ENCODE peak calls at places on chromosome 1, in seven cellular contexts. Q is stomach, K is neural progenitor cell, L is HepG2, R is bronchial epithelial cell, G is pancreas, T is ovary. S is an unnamed sample.

GRCh38 chr1:25703671-25704637 is 87.4 kb downstream of the MAN1C1 start:
- DNase-seq in T (peak; percentile 25), K (no peak), G (no peak), R (no peak), L (no peak), Q (no peak), S (peak; percentile 10)

GRCh38 chr1:10074855-10075418 is 42.2 kb downstream of the UBE4B start:
- DNase-seq in T (no peak), R (peak; percentile 46), K (no peak), Q (no peak), L (no peak), G (no peak), S (no peak)

GRCh38 chr1:84619383-84620093 is 45.3 kb upstream of the CTBS start:
- DNase-seq in Q (no peak), R (peak; percentile 95), G (peak; percentile 12), T (no peak), L (peak; percentile 9), K (no peak), S (no peak)

GRCh38 chr1:32221980-32222751 is at the start of the genes EIF3I and TMEM234:
- DNase-seq in G (peak; percentile 90), Q (peak; percentile 93), K (peak; percentile 97), T (peak; percentile 90), R (peak; percentile 85), L (peak; percentile 88), S (peak; percentile 96)

GRCh38 chr1:226569879-226570547 is 21.4 kb downstream of the STUM start:
- DNase-seq in K (peak; percentile 74), R (no peak), Q (no peak), G (no peak), T (no peak), L (peak; percentile 16), S (peak; percentile 93)

GRCh38 chr1:200749090-200749489 is 10.4 kb downstream of the CAMSAP2 start:
- DNase-seq in R (no peak), G (no peak), Q (no peak), T (no peak), L (no peak), K (no peak), S (no peak)

GRCh38 chr1:232954594-232955365 is 4.4 kb downstream of the NTPCR start:
- DNase-seq in R (no peak), L (no peak), Q (no peak), K (no peak), T (no peak), G (no peak), S (no peak)

GRCh38 chr1:65265296-65266271 is 43.8 kb upstream of the DNAJC6 start:
- DNase-seq in T (peak; percentile 36), L (peak; percentile 57), K (peak; percentile 89), R (peak; percentile 20), G (peak; percentile 19), Q (peak; percentile 53), S (peak; percentile 83)

GRCh38 chr1:11918779-11919519 is 7.3 kb downstream of the KIAA2013 start:
- DNase-seq in Q (no peak), G (no peak), T (no peak), K (no peak), L (no peak), R (peak; percentile 47), S (no peak)

GRCh38 chr1:165824269-165824643 is 3.2 kb upstream of the UCK2 start:
- DNase-seq in K (no peak), T (no peak), G (no peak), Q (no peak), R (no peak), L (no peak), S (no peak)

GRCh38 chr1:93324486-93325464 is 20.9 kb upstream of the DR1 start:
- DNase-seq in T (no peak), R (peak; percentile 95), Q (no peak), K (no peak), G (no peak), L (no peak), S (no peak)

GRCh38 chr1:96259399-96259798 is 462.2 kb upstream of the PTBP2 start:
- DNase-seq in L (no peak), R (no peak), Q (no peak), K (peak; percentile 94), T (no peak), G (no peak), S (peak; percentile 23)

GRCh38 chr1:64531057-64531456 is 61.1 kb downstream of the CACHD1 start:
- DNase-seq in G (no peak), Q (no peak), L (no peak), R (no peak), T (no peak), K (no peak), S (no peak)

GRCh38 chr1:10677508-10678364 is 118.7 kb downstream of the CASZ1 start:
- DNase-seq in Q (peak; percentile 90), R (no peak), T (no peak), K (peak; percentile 74), G (no peak), L (peak; percentile 66), S (peak; percentile 69)

GRCh38 chr1:2554621-2555387 is 1.4 kb upstream of the TNFRSF14 start:
- DNase-seq in Q (no peak), T (peak; percentile 57), R (no peak), K (peak; percentile 64), G (no peak), L (no peak), S (peak; percentile 86)

GRCh38 chr1:119899321-119899720 is 3.0 kb upstream of the ADAM30 start:
- DNase-seq in K (no peak), T (no peak), L (no peak), G (no peak), Q (no peak), R (no peak), S (no peak)

GRCh38 chr1:29579821-29580425 is 343.6 kb downstream of the PTPRU start:
- DNase-seq in K (no peak), L (peak; percentile 4), T (no peak), R (peak; percentile 83), G (no peak), Q (no peak), S (no peak)

DNA sequence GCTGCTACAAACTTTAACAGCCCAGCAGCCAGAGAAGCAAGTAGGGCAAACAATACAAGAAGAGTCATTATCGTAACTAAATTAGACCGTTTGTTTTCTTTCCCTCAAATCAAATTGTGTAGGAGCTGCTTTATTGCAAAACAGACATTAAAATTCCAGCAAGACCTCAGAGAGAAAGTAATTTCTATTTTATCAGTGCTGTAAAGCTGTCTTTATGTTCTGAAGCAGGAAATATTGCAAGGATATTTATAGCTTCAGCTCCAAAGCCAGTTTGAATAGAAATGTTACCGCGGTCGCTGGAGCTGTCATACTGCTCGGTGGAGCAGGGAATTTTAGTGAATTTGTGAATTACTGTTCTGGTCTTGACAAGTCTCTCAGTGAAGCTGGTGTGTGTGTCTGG is 503.8 kb upstream of the PLXNA2 start:
- DNase-seq in T (no peak), R (no peak), K (no peak), Q (no peak), L (no peak), G (no peak), S (no peak)
- H3K4me3 ChIP-seq in T (no peak overlapping the region), R (no peak overlapping the region), K (no peak overlapping the region), Q (no peak overlapping the region), L (no peak overlapping the region), G (no peak overlapping the region), S (no peak overlapping the region)

GRCh38 chr1:192797845-192798244 is 11.0 kb upstream of the RGS2 start:
- DNase-seq in L (no peak), G (no peak), T (no peak), K (no peak), Q (no peak), R (no peak), S (no peak)

GRCh38 chr1:192803501-192803900 is 5.3 kb upstream of the RGS2 start:
- DNase-seq in G (no peak), Q (no peak), T (no peak), R (no peak), K (no peak), L (no peak), S (no peak)

GRCh38 chr1:192802406-192802805 is 6.4 kb upstream of the RGS2 start:
- DNase-seq in T (no peak), Q (no peak), K (no peak), G (no peak), L (no peak), R (peak; percentile 35), S (no peak)

GRCh38 chr1:192797143-192797542 is 11.7 kb upstream of the RGS2 start:
- DNase-seq in G (no peak), Q (no peak), T (no peak), L (no peak), R (no peak), K (no peak), S (no peak)

DNA sequence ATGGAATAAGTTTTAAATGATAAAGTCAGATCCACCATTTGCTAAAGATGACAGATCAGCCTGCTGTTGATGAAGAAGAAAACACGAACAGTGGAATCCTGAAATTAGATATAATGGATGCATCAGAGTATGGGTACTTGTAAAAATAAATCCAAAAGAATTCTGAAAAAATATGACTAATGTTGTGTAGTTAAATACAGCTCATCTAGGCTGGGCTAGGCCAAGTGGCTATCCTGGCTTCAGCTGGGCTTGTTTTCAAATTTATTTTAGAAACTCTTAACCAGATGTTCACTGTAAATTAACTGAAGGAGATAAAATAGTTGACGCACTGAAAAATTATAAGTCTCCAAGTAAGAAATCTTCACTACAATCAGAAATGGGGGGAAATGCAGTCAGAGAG is 7.4 kb upstream of the RGS2 start:
- DNase-seq in G (no peak), R (no peak), L (no peak), T (no peak), K (no peak), Q (no peak), S (no peak)
- H3K4me3 ChIP-seq in G (no peak overlapping the region), R (no peak overlapping the region), L (no peak overlapping the region), T (no peak overlapping the region), K (no peak overlapping the region), Q (no peak overlapping the region), S (no peak overlapping the region)

GRCh38 chr1:155982106-155982505 is 3.8 kb upstream of the ARHGEF2 start:
- DNase-seq in Q (no peak), K (no peak), T (no peak), G (no peak), R (no peak), L (no peak), S (no peak)
- H3K4me3 ChIP-seq in Q (peak overlapping the region; percentile 2), K (no peak overlapping the region), T (no peak overlapping the region), G (no peak overlapping the region), R (no peak overlapping the region), L (no peak overlapping the region), S (no peak overlapping the region)

GRCh38 chr1:45303582-45304310 is 22.9 kb upstream of the HPDL start:
- DNase-seq in R (peak; percentile 89), T (peak; percentile 99), Q (peak; percentile 99), L (peak; percentile 92), K (peak; percentile 98), G (peak; percentile 99), S (peak; percentile 99)

GRCh38 chr1:45304311-45305081 is 22.2 kb upstream of the HPDL start:
- DNase-seq in G (peak; percentile 20), K (peak; percentile 38), L (peak; percentile 47), R (peak; percentile 32), T (peak; percentile 56), Q (peak; percentile 47), S (no peak)

GRCh38 chr1:45306319-45306718 is 20.4 kb upstream of the HPDL start:
- DNase-seq in G (no peak), K (peak; percentile 42), Q (no peak), L (no peak), T (no peak), R (peak; percentile 27), S (peak; percentile 41)

GRCh38 chr1:45305231-45305630 is 21.5 kb upstream of the HPDL start:
- DNase-seq in R (no peak), K (no peak), G (no peak), T (peak; percentile 40), Q (no peak), L (no peak), S (no peak)

DNA sequence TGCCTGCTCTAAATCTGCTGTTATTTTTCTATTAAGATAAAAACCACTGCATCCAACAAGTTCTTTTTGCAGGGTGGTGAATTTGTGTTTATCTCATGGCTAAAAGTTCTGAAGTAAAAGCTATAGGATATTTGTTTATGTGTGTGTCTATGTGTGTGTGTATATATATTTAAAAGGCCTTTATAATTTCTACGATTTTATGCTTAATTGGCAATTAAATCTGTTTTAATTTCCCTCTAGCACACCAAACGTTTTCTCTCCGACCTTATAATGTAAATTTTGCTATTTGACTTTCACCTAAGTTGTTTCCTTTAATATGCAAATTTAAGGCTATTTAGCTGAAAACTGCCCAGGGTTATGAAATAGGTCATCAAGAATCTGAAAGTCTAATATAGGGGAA is 19.8 kb upstream of the HPDL start:
- DNase-seq in T (no peak), L (no peak), Q (no peak), K (no peak), R (no peak), G (no peak), S (no peak)
- H3K4me3 ChIP-seq in T (no peak overlapping the region), L (no peak overlapping the region), Q (no peak overlapping the region), K (peak overlapping the region; percentile 18), R (no peak overlapping the region), G (no peak overlapping the region), S (no peak overlapping the region)